ENCODE peak calls at places on chromosome 12, in six cellular contexts. U is SK-N-SH, D is GM23248, X is MM.1S, Q is PC-3, L is HCT116. C is an unnamed sample.
A peak's percentile ranks its signal among the peaks of the same experiment; 100 is the strongest.

GRCh38 chr12:90027041-90027440 is 318.4 kb upstream of the ATP2B1 start:
- DNase-seq in U (no peak), D (no peak), X (no peak), Q (no peak), L (no peak), C (no peak)

GRCh38 chr12:76898472-76898871 is 19.7 kb upstream of the CSRP2 start:
- DNase-seq in U (no peak), D (no peak), X (no peak), Q (no peak), L (no peak), C (peak; percentile 28)

GRCh38 chr12:53048780-53049401 is 974 bp upstream of the TNS2 start:
- DNase-seq in U (peak; percentile 52), D (peak; percentile 54), X (no peak), Q (no peak), L (no peak), C (peak; percentile 71)

GRCh38 chr12:103632554-103633216 is 45.6 kb downstream of the STAB2 start:
- DNase-seq in U (peak; percentile 79), D (peak; percentile 70), X (peak; percentile 81), Q (peak; percentile 93), L (peak; percentile 57), C (peak; percentile 85)

GRCh38 chr12:30982413-30982812 is 55.9 kb downstream of the TSPAN11 start:
- DNase-seq in U (no peak), D (no peak), X (no peak), Q (no peak), L (no peak), C (no peak)

GRCh38 chr12:9163392-9163791 is 44.8 kb downstream of the PZP start:
- DNase-seq in U (no peak), D (no peak), X (no peak), Q (no peak), L (no peak), C (no peak)

GRCh38 chr12:46921048-46921753 is 95.4 kb upstream of the SLC38A4 start:
- DNase-seq in U (no peak), D (peak; percentile 81), X (no peak), Q (peak; percentile 92), L (no peak), C (no peak)

GRCh38 chr12:45050751-45051489 is at the start of gene DBX2:
- DNase-seq in U (peak; percentile 59), D (peak; percentile 26), X (no peak), Q (no peak), L (no peak), C (peak; percentile 72)

GRCh38 chr12:117514016-117514415 is 152.6 kb upstream of the NOS1 start:
- DNase-seq in U (no peak), D (no peak), X (no peak), Q (no peak), L (no peak), C (peak; percentile 28)

GRCh38 chr12:30884804-30885203 is 41.7 kb upstream of the TSPAN11 start:
- DNase-seq in U (no peak), D (no peak), X (no peak), Q (peak; percentile 13), L (no peak), C (no peak)

GRCh38 chr12:101823039-101823438 is 7.7 kb downstream of the GNPTAB start:
- DNase-seq in U (no peak), D (no peak), X (no peak), Q (no peak), L (no peak), C (no peak)

GRCh38 chr12:64102339-64102738 is 119.8 kb downstream of the KICS2 start:
- DNase-seq in U (no peak), D (peak; percentile 72), X (no peak), Q (peak; percentile 89), L (no peak), C (no peak)

GRCh38 chr12:31323466-31324115 is 2.4 kb downstream of the SINHCAF start:
- DNase-seq in U (no peak), D (peak; percentile 3), X (peak; percentile 12), Q (no peak), L (no peak), C (no peak)

GRCh38 chr12:117321572-117321971 is 39.9 kb downstream of the NOS1 start:
- DNase-seq in U (no peak), D (peak; percentile 30), X (no peak), Q (peak; percentile 62), L (no peak), C (no peak)

GRCh38 chr12:112466011-112466422 is 47.3 kb downstream of the PTPN11 start:
- DNase-seq in U (no peak), D (no peak), X (no peak), Q (no peak), L (no peak), C (no peak)

GRCh38 chr12:56010112-56010570 is 10.7 kb upstream of the IKZF4 start:
- DNase-seq in U (no peak), D (no peak), X (no peak), Q (no peak), L (no peak), C (no peak)

GRCh38 chr12:67222302-67222701 is 46.9 kb upstream of the CAND1 start:
- DNase-seq in U (no peak), D (peak; percentile 44), X (no peak), Q (peak; percentile 63), L (peak; percentile 4), C (peak; percentile 41)

GRCh38 chr12:67650528-67651379 is 2.2 kb downstream of the DYRK2 start:
- DNase-seq in U (no peak), D (peak; percentile 37), X (no peak), Q (peak; percentile 13), L (no peak), C (no peak)

GRCh38 chr12:47946413-47947107 is 16.8 kb upstream of the TMEM106C start:
- DNase-seq in U (peak; percentile 34), D (peak; percentile 77), X (no peak), Q (peak; percentile 42), L (no peak), C (no peak)

GRCh38 chr12:91877461-91878230 is 268.0 kb downstream of the BTG1 start:
- DNase-seq in U (no peak), D (no peak), X (no peak), Q (no peak), L (no peak), C (no peak)

GRCh38 chr12:117047810-117048584 is 51.2 kb downstream of the TESC start:
- DNase-seq in U (no peak), D (no peak), X (no peak), Q (no peak), L (no peak), C (no peak)

GRCh38 chr12:8589679-8590078 is 23.0 kb downstream of the AICDA start:
- DNase-seq in U (no peak), D (no peak), X (no peak), Q (no peak), L (no peak), C (no peak)

GRCh38 chr12:4535092-4535491 is 3.6 kb upstream of the RAD51AP1 start:
- DNase-seq in U (no peak), D (no peak), X (peak; percentile 91), Q (no peak), L (no peak), C (no peak)

GRCh38 chr12:48036818-48037217 is 32.5 kb upstream of the COL2A1 start:
- DNase-seq in U (no peak), D (no peak), X (no peak), Q (no peak), L (no peak), C (no peak)

GRCh38 chr12:8123124-8123888 is at the start of gene CLEC4A:
- DNase-seq in U (no peak), D (no peak), X (no peak), Q (no peak), L (no peak), C (no peak)

GRCh38 chr12:17064834-17065233 is 458.9 kb upstream of the LMO3 start:
- DNase-seq in U (no peak), D (no peak), X (no peak), Q (no peak), L (no peak), C (no peak)

GRCh38 chr12:62613092-62613491 is 146.5 kb downstream of the MON2 start:
- DNase-seq in U (no peak), D (no peak), X (no peak), Q (no peak), L (no peak), C (no peak)

GRCh38 chr12:52075409-52075724 is 4.1 kb upstream of the SMIM41 start:
- DNase-seq in U (no peak), D (peak; percentile 79), X (no peak), Q (peak; percentile 71), L (no peak), C (no peak)

GRCh38 chr12:124567673-124568373 is 411 bp upstream of the NCOR2 start:
- DNase-seq in U (peak; percentile 97), D (peak; percentile 95), X (peak; percentile 67), Q (peak; percentile 85), L (no peak), C (no peak)

GRCh38 chr12:54039417-54040147 is 6.7 kb downstream of the HOXC5 start:
- DNase-seq in U (no peak), D (peak; percentile 40), X (no peak), Q (no peak), L (no peak), C (peak; percentile 11)

GRCh38 chr12:74021937-74022336 is 515.7 kb upstream of the ATXN7L3B start:
- DNase-seq in U (peak; percentile 36), D (peak; percentile 28), X (peak; percentile 65), Q (peak; percentile 84), L (peak; percentile 68), C (peak; percentile 92)

GRCh38 chr12:87853448-87854003 is 175.7 kb downstream of the C12orf50 start:
- DNase-seq in U (no peak), D (no peak), X (no peak), Q (no peak), L (no peak), C (peak; percentile 41)

GRCh38 chr12:42284157-42284556 is 41.7 kb downstream of the ZCRB1 start:
- DNase-seq in U (no peak), D (no peak), X (no peak), Q (no peak), L (no peak), C (no peak)
- H3K9ac ChIP-seq in U (no peak overlapping the region), D (no peak overlapping the region), X (no peak overlapping the region), Q (no peak overlapping the region), L (no peak overlapping the region), C (no peak overlapping the region)

GRCh38 chr12:133081408-133081806 is 684 bp downstream of the ZNF140 start:
- DNase-seq in U (no peak), D (no peak), X (no peak), Q (no peak), L (no peak), C (no peak)
- H3K9me3 ChIP-seq in U (peaks cover 27% of the 10 kb centered on the region), D (peaks cover 4% of the 10 kb centered on the region), X (no peaks in the 10 kb centered on the region), Q (peaks cover 35% of the 10 kb centered on the region), L (peaks cover 10% of the 10 kb centered on the region), C (peaks cover 58% of the 10 kb centered on the region)

DNA sequence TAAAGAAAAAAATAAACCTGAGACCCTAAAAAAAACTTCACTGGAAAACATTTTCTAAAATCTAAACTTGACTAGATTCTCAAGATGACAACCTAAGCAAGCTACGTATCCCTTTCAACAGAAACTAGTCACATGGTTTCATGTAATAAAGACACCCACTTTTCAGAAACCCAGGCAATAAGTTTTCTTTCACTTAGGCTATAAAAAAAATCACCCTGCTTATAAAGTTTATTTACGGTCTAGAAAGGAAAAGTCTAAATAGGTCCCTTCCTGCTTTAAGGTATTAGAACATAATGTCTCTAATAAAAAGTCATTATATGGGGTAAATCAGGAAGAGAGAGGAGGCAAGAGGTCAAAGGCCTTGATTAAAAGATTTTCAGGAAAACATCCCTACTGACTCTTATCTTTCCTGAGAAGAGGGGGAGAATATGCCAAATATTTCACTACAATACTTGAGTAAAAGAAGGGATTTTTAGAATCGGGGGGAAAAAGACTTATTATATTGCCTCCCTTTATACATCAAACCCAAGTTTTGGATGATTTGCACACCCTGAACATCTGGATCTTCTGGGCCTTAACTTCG is 9.5 kb downstream of the CLIP1 start:
- DNase-seq in U (no peak), D (peak; percentile 20), X (no peak), Q (no peak), L (no peak), C (no peak)
- TF ChIP-seq EZH2phosphoT487 in U (no peak), D (no peak), X (no peak), Q (no peak), L (no peak), C (no peak)

GRCh38 chr12:131583085-131583712 is 127.7 kb upstream of the SFSWAP start:
- DNase-seq in U (peak; percentile 77), D (no peak), X (no peak), Q (no peak), L (no peak), C (no peak)
- H3K9ac ChIP-seq in U (no peak overlapping the region), D (no peak overlapping the region), X (no peak overlapping the region), Q (no peak overlapping the region), L (no peak overlapping the region), C (no peak overlapping the region)